ENCODE peak calls at places on chromosomes 1 and 21, in six cellular contexts. One of them, this sample, is unnamed.

GRCh38 chr21:24290151-24290833 is 1317.0 kb downstream of the MRPL39 start:
- DNase-seq in activated T-helper 1 cell treated with anti-CD3 and anti-CD28 coated beads, Interleukin-2, amount 50 U/mL, for 16 hours: no peak
- DNase-seq in ureter: no peak
- DNase-seq in pons: no peak
- DNase-seq in GM10248: no peak
- DNase-seq in right cardiac atrium: no peak
- DNase-seq in this sample: no peak

GRCh38 chr1:218735436-218735835 is 390.3 kb downstream of the TGFB2 start:
- DNase-seq in activated T-helper 1 cell treated with anti-CD3 and anti-CD28 coated beads, Interleukin-2, amount 50 U/mL, for 16 hours: no peak
- DNase-seq in ureter: no peak
- DNase-seq in pons: no peak
- DNase-seq in GM10248: no peak
- DNase-seq in right cardiac atrium: no peak
- DNase-seq in this sample: no peak

GRCh38 chr1:44067258-44068250 is 36.3 kb upstream of the SLC6A9 start:
- DNase-seq in activated T-helper 1 cell treated with anti-CD3 and anti-CD28 coated beads, Interleukin-2, amount 50 U/mL, for 16 hours: no peak
- DNase-seq in ureter: no peak
- DNase-seq in pons: no peak
- DNase-seq in GM10248: peak
- DNase-seq in right cardiac atrium: no peak
- DNase-seq in this sample: no peak

GRCh38 chr1:184299076-184299790 is 87.6 kb upstream of the C1orf21 start:
- DNase-seq in activated T-helper 1 cell treated with anti-CD3 and anti-CD28 coated beads, Interleukin-2, amount 50 U/mL, for 16 hours: no peak
- DNase-seq in ureter: no peak
- DNase-seq in pons: peak
- DNase-seq in GM10248: no peak
- DNase-seq in right cardiac atrium: no peak
- DNase-seq in this sample: peak

GRCh38 chr1:97077221-97077620 is 355.6 kb downstream of the PTBP2 start:
- DNase-seq in activated T-helper 1 cell treated with anti-CD3 and anti-CD28 coated beads, Interleukin-2, amount 50 U/mL, for 16 hours: no peak
- DNase-seq in ureter: no peak
- DNase-seq in pons: no peak
- DNase-seq in GM10248: no peak
- DNase-seq in right cardiac atrium: peak
- DNase-seq in this sample: no peak

GRCh38 chr21:44574457-44575306 is 1.2 kb downstream of the KRTAP10-4 start:
- DNase-seq in activated T-helper 1 cell treated with anti-CD3 and anti-CD28 coated beads, Interleukin-2, amount 50 U/mL, for 16 hours: no peak
- DNase-seq in ureter: no peak
- DNase-seq in pons: no peak
- DNase-seq in GM10248: peak
- DNase-seq in right cardiac atrium: peak
- DNase-seq in this sample: no peak

GRCh38 chr1:11682799-11683198 is 1.9 kb upstream of the MAD2L2 start:
- DNase-seq in activated T-helper 1 cell treated with anti-CD3 and anti-CD28 coated beads, Interleukin-2, amount 50 U/mL, for 16 hours: no peak
- DNase-seq in ureter: no peak
- DNase-seq in pons: no peak
- DNase-seq in GM10248: no peak
- DNase-seq in right cardiac atrium: peak
- DNase-seq in this sample: no peak

GRCh38 chr1:202045699-202046098 is 35.3 kb downstream of the ELF3 start:
- DNase-seq in activated T-helper 1 cell treated with anti-CD3 and anti-CD28 coated beads, Interleukin-2, amount 50 U/mL, for 16 hours: no peak
- DNase-seq in ureter: no peak
- DNase-seq in pons: no peak
- DNase-seq in GM10248: no peak
- DNase-seq in right cardiac atrium: no peak
- DNase-seq in this sample: no peak

GRCh38 chr1:3480369-3480719 is 25.9 kb downstream of the ARHGEF16 start:
- DNase-seq in activated T-helper 1 cell treated with anti-CD3 and anti-CD28 coated beads, Interleukin-2, amount 50 U/mL, for 16 hours: no peak
- DNase-seq in ureter: no peak
- DNase-seq in pons: no peak
- DNase-seq in GM10248: no peak
- DNase-seq in right cardiac atrium: no peak
- DNase-seq in this sample: no peak

GRCh38 chr21:45876381-45877159 is 105.0 kb upstream of the COL6A1 start:
- DNase-seq in activated T-helper 1 cell treated with anti-CD3 and anti-CD28 coated beads, Interleukin-2, amount 50 U/mL, for 16 hours: no peak
- DNase-seq in ureter: no peak
- DNase-seq in pons: no peak
- DNase-seq in GM10248: no peak
- DNase-seq in right cardiac atrium: no peak
- DNase-seq in this sample: no peak

GRCh38 chr1:95604784-95605183 is 370.8 kb downstream of the RWDD3 start:
- DNase-seq in activated T-helper 1 cell treated with anti-CD3 and anti-CD28 coated beads, Interleukin-2, amount 50 U/mL, for 16 hours: no peak
- DNase-seq in ureter: no peak
- DNase-seq in pons: no peak
- DNase-seq in GM10248: no peak
- DNase-seq in right cardiac atrium: no peak
- DNase-seq in this sample: no peak

GRCh38 chr1:25711555-25712298 is 88.3 kb upstream of the SELENON start:
- DNase-seq in activated T-helper 1 cell treated with anti-CD3 and anti-CD28 coated beads, Interleukin-2, amount 50 U/mL, for 16 hours: peak
- DNase-seq in ureter: peak
- DNase-seq in pons: peak
- DNase-seq in GM10248: no peak
- DNase-seq in right cardiac atrium: peak
- DNase-seq in this sample: no peak

GRCh38 chr1:88935522-88936222 is 44.3 kb upstream of the GTF2B start:
- DNase-seq in activated T-helper 1 cell treated with anti-CD3 and anti-CD28 coated beads, Interleukin-2, amount 50 U/mL, for 16 hours: no peak
- DNase-seq in ureter: no peak
- DNase-seq in pons: peak
- DNase-seq in GM10248: peak
- DNase-seq in right cardiac atrium: no peak
- DNase-seq in this sample: peak

GRCh38 chr1:42866549-42866948 is 20.1 kb downstream of the ZNF691 start:
- DNase-seq in activated T-helper 1 cell treated with anti-CD3 and anti-CD28 coated beads, Interleukin-2, amount 50 U/mL, for 16 hours: no peak
- DNase-seq in ureter: no peak
- DNase-seq in pons: no peak
- DNase-seq in GM10248: no peak
- DNase-seq in right cardiac atrium: no peak
- DNase-seq in this sample: no peak